ENCODE peak calls at places on chromosomes 6 and 20, in nine cellular contexts. M, Q, G, Y, F, L, N, T and X are unnamed samples. For H3K4me1, the result is how much of the 10 kb centered on the place peaks cover.

GRCh38 chr6:40440083-40440482 is 147.1 kb downstream of the LRFN2 start:
- DNase-seq in T (no peak), Q (no peak), M (no peak), F (no peak), L (no peak), G (no peak), Y (no peak), N (no peak), X (no peak)

GRCh38 chr6:167116109-167116837 is 6.6 kb upstream of the CCR6 start:
- DNase-seq in M (no peak), T (no peak), F (no peak), G (no peak), Q (no peak), Y (no peak), L (no peak), N (no peak), X (no peak)

GRCh38 chr6:85015396-85015990 is 251.1 kb upstream of the TBX18 start:
- DNase-seq in T (peak), L (peak), Q (no peak), M (peak), G (peak), N (no peak), F (peak), Y (peak), X (peak)

GRCh38 chr6:49423817-49424216 is 39.2 kb downstream of the MMUT start:
- DNase-seq in N (no peak), F (no peak), Y (no peak), G (no peak), Q (no peak), T (no peak), M (no peak), L (peak), X (no peak)

GRCh38 chr6:167056370-167056769 is 57.2 kb downstream of the CEP43 start:
- DNase-seq in L (no peak), M (no peak), Q (peak), Y (no peak), N (peak), T (no peak), G (no peak), F (no peak), X (no peak)

GRCh38 chr6:25942561-25943147 is 12.2 kb upstream of the SLC17A2 start:
- DNase-seq in Q (peak), Y (no peak), F (peak), G (no peak), N (peak), M (no peak), T (peak), L (peak), X (no peak)

GRCh38 chr6:165884813-165885765 is 222.0 kb upstream of the PDE10A start:
- DNase-seq in N (peak), F (peak), T (peak), M (peak), Y (peak), Q (peak), L (peak), G (peak), X (peak)

GRCh38 chr6:46583711-46584110 is 68.9 kb downstream of the CYP39A1 start:
- DNase-seq in N (no peak), G (no peak), Q (no peak), Y (no peak), M (no peak), T (no peak), L (no peak), F (no peak), X (no peak)

GRCh38 chr20:46011631-46012482 is 3.1 kb downstream of the MMP9 start:
- DNase-seq in T (peak), N (no peak), F (peak), Y (peak), L (peak), G (peak), M (peak), Q (peak), X (peak)

GRCh38 chr6:38080889-38081288 is 261.4 kb downstream of the ZFAND3 start:
- DNase-seq in Q (no peak), Y (no peak), G (no peak), T (no peak), F (no peak), M (no peak), L (peak), N (no peak), X (no peak)

GRCh38 chr6:3439961-3440360 is 16.9 kb downstream of the SLC22A23 start:
- DNase-seq in M (no peak), Q (no peak), Y (no peak), L (no peak), N (no peak), T (no peak), G (no peak), F (no peak), X (no peak)

GRCh38 chr6:107030151-107030550 is 2.2 kb downstream of the MTRES1 start:
- DNase-seq in N (no peak), L (no peak), M (no peak), Q (no peak), Y (no peak), T (peak), F (no peak), G (no peak), X (no peak)

GRCh38 chr6:32972353-32973143 is 4.2 kb downstream of the BRD2 start:
- DNase-seq in N (peak), L (no peak), T (no peak), M (peak), F (no peak), G (peak), Q (peak), Y (peak), X (peak)

GRCh38 chr6:110492584-110492983 is 16.2 kb upstream of the SLC22A16 start:
- DNase-seq in N (no peak), Y (no peak), M (no peak), G (no peak), L (no peak), Q (no peak), F (no peak), T (peak), X (no peak)

GRCh38 chr6:74213995-74214394 is 518.0 kb downstream of the CD109 start:
- DNase-seq in M (no peak), Y (no peak), Q (no peak), G (no peak), F (no peak), N (no peak), L (peak), T (peak), X (no peak)

GRCh38 chr6:35736982-35737412 is at the start of gene ARMC12:
- DNase-seq in N (no peak), G (no peak), F (no peak), T (no peak), L (no peak), Q (peak), M (no peak), Y (no peak), X (peak)

GRCh38 chr6:16684896-16685554 is 76.2 kb downstream of the ATXN1 start:
- DNase-seq in F (peak), M (peak), T (peak), L (no peak), Y (no peak), N (no peak), G (no peak), Q (no peak), X (no peak)

GRCh38 chr6:1601616-1602355 is 7.9 kb upstream of the FOXC1 start:
- DNase-seq in L (no peak), N (no peak), Q (no peak), G (no peak), M (no peak), F (no peak), T (no peak), Y (no peak), X (no peak)

GRCh38 chr6:1604347-1604990 is 5.2 kb upstream of the FOXC1 start:
- DNase-seq in Y (peak), Q (peak), T (peak), F (no peak), N (peak), M (peak), G (peak), L (peak), X (peak)

GRCh38 chr6:1602356-1602713 is 7.4 kb upstream of the FOXC1 start:
- DNase-seq in T (no peak), N (no peak), L (no peak), M (no peak), Y (no peak), Q (no peak), F (no peak), G (no peak), X (no peak)

GRCh38 chr6:1604991-1605821 is 4.5 kb upstream of the FOXC1 start:
- DNase-seq in M (no peak), T (no peak), N (no peak), G (no peak), L (no peak), Q (no peak), F (no peak), Y (no peak), X (no peak)

DNA sequence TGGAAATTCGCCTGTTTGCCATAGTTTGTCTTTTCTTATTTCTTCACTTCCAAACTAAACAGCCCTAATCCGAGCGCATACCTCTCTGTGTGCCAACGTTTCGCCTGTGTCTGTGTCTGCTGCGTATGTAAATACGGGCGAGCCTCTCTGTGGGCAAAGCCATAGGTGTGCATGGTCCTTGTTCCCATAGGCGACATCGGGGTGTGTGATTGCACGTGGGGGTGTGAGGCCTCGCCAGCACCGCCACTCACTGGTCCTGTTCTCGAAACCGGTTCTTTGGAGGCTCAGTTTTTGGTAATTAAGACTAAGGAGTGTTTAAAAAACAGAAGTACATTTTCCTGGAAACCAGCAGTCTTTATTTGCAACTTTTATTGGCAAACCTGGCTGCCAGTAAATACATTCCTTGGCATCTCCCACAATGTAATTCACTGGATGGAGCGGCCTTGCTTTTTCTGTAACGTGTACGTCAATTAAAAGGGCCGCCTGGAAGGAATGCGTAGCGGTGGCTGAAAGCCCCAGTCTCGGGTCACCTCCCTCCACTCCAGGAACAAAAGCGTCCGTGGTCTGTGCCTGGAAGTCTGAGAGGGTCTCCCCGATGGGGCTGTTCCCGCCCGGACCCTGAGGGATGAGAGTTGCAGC is 5.9 kb upstream of the FOXC1 start:
- DNase-seq in Y (no peak), N (no peak), Q (no peak), T (no peak), F (no peak), G (no peak), M (no peak), L (no peak), X (no peak)
- H3K4me3 ChIP-seq in Y (peak), N (no peak), Q (no peak), T (peak), F (peak), G (peak), M (peak), L (no peak), X (peak)

GRCh38 chr20:50007369-50007768 is 24.6 kb downstream of the SNAI1 start:
- DNase-seq in T (no peak), Q (no peak), L (no peak), G (no peak), M (no peak), N (no peak), Y (no peak), F (no peak), X (no peak)

GRCh38 chr20:50009521-50010454 is 27.0 kb downstream of the SNAI1 start:
- DNase-seq in G (no peak), L (no peak), Q (no peak), F (no peak), M (no peak), Y (no peak), N (no peak), T (no peak), X (no peak)

GRCh38 chr20:50004175-50004574 is 21.4 kb downstream of the SNAI1 start:
- DNase-seq in Q (no peak), M (no peak), F (no peak), Y (no peak), N (no peak), T (no peak), L (peak), G (no peak), X (no peak)

GRCh38 chr20:50005378-50006020 is 22.7 kb downstream of the SNAI1 start:
- DNase-seq in G (peak), Y (no peak), N (no peak), F (no peak), M (no peak), L (no peak), Q (no peak), T (no peak), X (no peak)

DNA sequence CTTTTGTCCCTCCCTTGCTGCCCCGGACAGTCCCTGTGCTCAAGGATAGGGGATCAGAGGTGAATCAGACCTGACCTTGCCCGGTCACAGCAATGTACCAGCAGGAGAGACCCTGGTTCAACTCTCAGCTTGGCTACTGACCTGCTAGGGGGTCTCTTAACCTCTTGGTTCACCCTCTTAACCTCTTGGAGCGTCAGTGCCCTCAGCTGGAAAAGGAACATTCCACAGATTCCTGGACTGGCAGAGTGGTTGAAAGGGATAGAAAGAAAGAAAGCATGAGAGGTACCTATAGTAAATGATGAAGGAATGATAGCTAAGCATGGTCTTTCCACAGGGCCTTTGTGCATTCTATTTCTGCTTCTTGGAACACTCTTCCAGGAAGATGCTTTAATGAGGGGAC is 25.2 kb downstream of the SNAI1 start:
- DNase-seq in N (no peak), F (no peak), Q (no peak), T (no peak), L (no peak), G (no peak), M (peak), Y (no peak), X (no peak)
- H3K27ac ChIP-seq in N (no peak), F (no peak), Q (no peak), T (no peak), L (no peak), G (no peak), M (peak), Y (no peak), X (no peak)

GRCh38 chr6:159979136-159979874 is 10.4 kb downstream of the IGF2R start:
- DNase-seq in Q (peak), N (peak), M (peak), L (no peak), T (peak), F (no peak), Y (peak), G (peak), X (no peak)

GRCh38 chr6:159976844-159977241 is 8.0 kb downstream of the IGF2R start:
- DNase-seq in Q (no peak), G (no peak), T (no peak), F (no peak), N (no peak), M (no peak), L (no peak), Y (no peak), X (no peak)

GRCh38 chr6:159974932-159975331 is 6.0 kb downstream of the IGF2R start:
- DNase-seq in F (no peak), L (no peak), Q (no peak), Y (no peak), M (no peak), G (no peak), N (no peak), T (no peak), X (no peak)

GRCh38 chr6:159978291-159979135 is 9.6 kb downstream of the IGF2R start:
- DNase-seq in T (no peak), N (peak), F (no peak), Q (peak), L (no peak), Y (no peak), M (no peak), G (peak), X (no peak)

DNA sequence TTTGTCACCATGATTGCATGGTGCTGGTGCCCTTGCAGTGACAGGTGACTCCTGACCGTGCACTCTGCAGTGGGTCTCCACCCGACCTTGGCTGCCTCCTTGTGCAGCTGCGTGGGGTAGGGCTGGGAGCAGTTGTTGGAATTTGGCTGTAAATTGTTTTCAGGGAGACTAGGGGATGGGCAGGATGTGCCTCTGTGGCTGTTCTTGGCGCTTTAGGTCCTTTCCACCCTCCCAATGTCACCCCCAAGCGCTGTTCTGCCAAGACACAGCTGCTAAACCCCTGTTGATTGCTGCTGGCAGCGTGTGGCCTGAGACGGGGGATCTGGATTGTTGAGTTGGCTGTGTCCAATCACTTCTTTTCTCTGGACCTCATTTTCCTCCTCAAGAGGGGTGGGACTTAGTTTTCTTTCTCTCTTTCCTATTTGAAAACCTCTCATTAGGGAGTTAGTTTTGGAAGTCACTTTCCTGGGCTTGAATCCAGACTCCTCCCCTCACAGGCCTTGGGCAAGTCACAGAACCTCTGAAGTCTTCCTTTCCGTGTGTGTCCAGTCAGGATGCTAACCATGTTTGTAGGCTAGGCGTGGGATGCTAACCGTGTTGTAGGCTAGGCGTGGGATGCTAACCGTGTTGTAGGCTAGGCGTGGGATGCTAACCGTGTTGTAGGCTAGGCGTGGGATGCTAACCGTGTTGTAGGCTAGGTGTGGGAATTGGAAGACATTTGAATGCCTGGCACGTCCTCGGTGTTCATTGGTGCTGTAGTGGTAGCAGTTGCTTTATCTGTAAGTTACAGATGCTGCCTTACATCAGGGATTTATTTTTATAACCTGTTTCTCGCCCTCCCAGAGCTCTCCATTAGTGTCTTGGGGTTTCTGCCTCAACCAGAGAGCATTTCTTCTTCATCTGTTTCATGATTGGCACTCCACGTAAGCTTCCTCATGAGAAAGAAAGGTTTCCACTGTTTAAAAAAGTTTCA is 8.6 kb downstream of the IGF2R start:
- DNase-seq in F (no peak), L (peak), Y (no peak), M (no peak), T (peak), N (no peak), G (peak), Q (no peak), X (peak)
- H3K4me1 ChIP-seq in F (under half), L (under half), Y (under half), M (under half), T (under half), N (half or more), G (half or more), Q (under half), X (under half)

GRCh38 chr6:113634352-113635163 is 222.6 kb upstream of the MARCKS start:
- DNase-seq in G (no peak), T (peak), N (no peak), F (no peak), M (no peak), Q (peak), L (peak), Y (no peak), X (no peak)
- H3K4me3 ChIP-seq in G (no peak), T (no peak), N (no peak), F (no peak), M (no peak), Q (peak), L (no peak), Y (no peak), X (no peak)

GRCh38 chr6:111951439-111952140 is 78.3 kb upstream of the FYN start:
- DNase-seq in T (no peak), M (no peak), G (no peak), Q (no peak), Y (no peak), L (no peak), F (no peak), N (no peak), X (no peak)

GRCh38 chr6:111950661-111951426 is 77.6 kb upstream of the FYN start:
- DNase-seq in M (no peak), T (peak), Q (no peak), L (peak), Y (no peak), G (peak), F (no peak), N (no peak), X (peak)

GRCh38 chr6:111952821-111953535 is 79.7 kb upstream of the FYN start:
- DNase-seq in Q (no peak), T (peak), M (no peak), Y (no peak), N (no peak), L (no peak), F (no peak), G (no peak), X (no peak)

GRCh38 chr6:111949546-111949945 is 76.3 kb upstream of the FYN start:
- DNase-seq in T (no peak), G (no peak), M (no peak), F (no peak), Q (no peak), L (no peak), N (no peak), Y (no peak), X (no peak)

DNA sequence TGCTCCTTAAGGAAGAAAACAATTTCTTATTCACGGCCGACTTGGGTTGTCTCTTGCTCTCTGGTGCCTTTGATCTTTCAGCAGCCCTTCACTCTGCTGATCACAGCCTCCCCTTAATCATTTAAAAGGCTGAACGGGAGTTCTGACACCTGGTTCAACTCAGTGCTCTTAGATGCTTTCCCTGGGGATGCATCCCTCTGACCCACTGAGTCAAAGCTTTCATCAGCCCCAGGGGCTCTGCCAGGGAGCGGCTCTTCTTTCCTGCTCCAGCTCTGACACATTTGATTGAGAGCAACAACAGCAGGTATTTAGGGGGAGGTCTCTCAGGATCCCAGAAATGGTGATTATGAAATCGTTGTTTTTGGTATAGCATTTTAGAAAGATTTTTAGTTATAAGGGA is 79.1 kb upstream of the FYN start:
- DNase-seq in G (no peak), N (no peak), M (no peak), F (no peak), T (no peak), Q (no peak), L (no peak), Y (no peak), X (no peak)
- H3K27ac ChIP-seq in G (no peak), N (no peak), M (no peak), F (no peak), T (no peak), Q (no peak), L (no peak), Y (no peak), X (no peak)

DNA sequence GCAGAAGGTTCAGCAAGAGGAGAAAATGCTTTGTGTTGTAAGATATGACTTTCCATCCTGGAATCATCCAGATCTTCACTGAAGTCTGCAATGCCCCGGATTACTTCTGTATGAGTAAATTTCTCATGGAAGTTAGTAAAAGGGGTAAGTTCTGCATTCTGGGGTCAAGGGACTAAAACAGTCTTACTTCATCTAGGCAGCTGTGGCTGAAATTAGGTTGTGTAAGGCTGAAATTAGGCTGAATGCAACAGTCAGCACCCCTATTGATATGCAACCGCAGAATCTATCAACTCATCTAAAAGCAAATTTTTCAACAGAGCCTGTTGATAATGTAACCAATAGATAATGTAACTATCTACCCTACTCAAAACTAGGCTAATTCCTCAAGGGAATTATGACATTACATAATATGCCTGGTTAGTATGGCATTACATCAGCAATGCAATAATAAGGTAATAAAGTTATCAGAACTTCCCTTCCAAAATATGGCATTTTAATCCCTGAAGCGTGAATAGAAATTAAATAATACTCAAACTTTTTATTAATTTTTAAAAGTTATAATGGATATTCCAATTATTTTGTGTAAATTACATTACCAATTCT is 671.7 kb upstream of the CITED2 start:
- DNase-seq in Q (no peak), N (no peak), G (no peak), L (no peak), Y (no peak), M (no peak), T (no peak), F (no peak), X (no peak)
- H3K4me1 ChIP-seq in Q (under half), N (under half), G (under half), L (under half), Y (under half), M (under half), T (under half), F (under half), X (under half)

GRCh38 chr20:22402990-22403859 is 181.1 kb downstream of the FOXA2 start:
- DNase-seq in Q (no peak), N (no peak), T (no peak), M (peak), F (no peak), G (no peak), L (no peak), Y (no peak), X (no peak)
- H3K4me3 ChIP-seq in Q (no peak), N (no peak), T (no peak), M (peak), F (no peak), G (peak), L (peak), Y (peak), X (peak)